ENCODE peak calls at places on chromosomes 7 and 10, in seven cellular contexts. J is nephron progenitor cell; O is tibial artery; W is GM23338; D is anterior cingulate cortex; A is activated effector memory CD4-positive, alpha-beta T cell treated with anti-CD3 and anti-CD28 coated beads, Interleukin-2, amount 50 U/mL, for 16 hours; F is neural progenitor cell. B is an unnamed sample.
A peak's percentile ranks its signal among the peaks of the same experiment; 100 is the strongest.

GRCh38 chr7:149715476-149715875 is 57.9 kb downstream of the ZNF467 start:
- DNase-seq in J (no peak), O (no peak), W (no peak), D (no peak), A (no peak), F (no peak), B (no peak)

GRCh38 chr7:33061282-33061928 is 1.2 kb downstream of the NT5C3A start:
- DNase-seq in J (no peak), O (no peak), W (no peak), D (no peak), A (no peak), F (no peak), B (no peak)

GRCh38 chr10:48606530-48607355 is 1.9 kb upstream of the ARHGAP22 start:
- DNase-seq in J (no peak), O (peak; percentile 82), W (no peak), D (no peak), A (peak; percentile 31), F (no peak), B (no peak)

GRCh38 chr10:124266468-124267230 is 152.1 kb downstream of the OAT start:
- DNase-seq in J (no peak), O (no peak), W (no peak), D (no peak), A (no peak), F (no peak), B (no peak)

GRCh38 chr7:150412518-150413247 is 33.6 kb downstream of the ZNF775 start:
- DNase-seq in J (no peak), O (no peak), W (no peak), D (no peak), A (no peak), F (no peak), B (no peak)

GRCh38 chr10:131586958-131587357 is 275.4 kb upstream of the TCERG1L start:
- DNase-seq in J (no peak), O (no peak), W (no peak), D (no peak), A (no peak), F (no peak), B (no peak)

GRCh38 chr10:60140681-60141632 is 234.6 kb upstream of the CCDC6 start:
- DNase-seq in J (peak; percentile 51), O (no peak), W (peak; percentile 95), D (no peak), A (no peak), F (peak; percentile 79), B (no peak)

GRCh38 chr7:156509216-156509615 is 131.4 kb upstream of the RNF32 start:
- DNase-seq in J (no peak), O (no peak), W (no peak), D (no peak), A (no peak), F (no peak), B (no peak)

GRCh38 chr7:106448992-106449859 is 164.4 kb upstream of the NAMPT start:
- DNase-seq in J (no peak), O (no peak), W (no peak), D (no peak), A (no peak), F (no peak), B (no peak)

GRCh38 chr10:8137272-8137680 is 82.8 kb downstream of the GATA3 start:
- DNase-seq in J (no peak), O (no peak), W (no peak), D (no peak), A (peak; percentile 77), F (no peak), B (no peak)

GRCh38 chr10:17043586-17043985 is 86.0 kb downstream of the CUBN start:
- DNase-seq in J (no peak), O (no peak), W (no peak), D (no peak), A (no peak), F (no peak), B (no peak)

GRCh38 chr7:44149571-44150465 is 8.7 kb upstream of the MYL7 start:
- DNase-seq in J (no peak), O (peak; percentile 53), W (no peak), D (no peak), A (no peak), F (no peak), B (no peak)

GRCh38 chr7:30648744-30649540 is 33.3 kb downstream of the CRHR2 start:
- DNase-seq in J (no peak), O (no peak), W (no peak), D (no peak), A (no peak), F (no peak), B (no peak)

GRCh38 chr7:92010215-92010614 is 69.6 kb downstream of the AKAP9 start:
- DNase-seq in J (no peak), O (no peak), W (no peak), D (no peak), A (no peak), F (no peak), B (no peak)

GRCh38 chr10:36634916-36635315 is 490.5 kb upstream of the ANKRD30A start:
- DNase-seq in J (no peak), O (no peak), W (no peak), D (no peak), A (no peak), F (no peak), B (no peak)

GRCh38 chr7:142519077-142519789 is 230.0 kb upstream of the PRSS1 start:
- DNase-seq in J (no peak), O (no peak), W (peak; percentile 34), D (no peak), A (no peak), F (no peak), B (no peak)

GRCh38 chr10:15141136-15142067 is 27.1 kb downstream of the NMT2 start:
- DNase-seq in J (no peak), O (no peak), W (no peak), D (peak; percentile 7), A (no peak), F (peak; percentile 53), B (peak; percentile 29)

GRCh38 chr7:109387530-109387929 is 817.9 kb downstream of the DNAJB9 start:
- DNase-seq in J (no peak), O (no peak), W (no peak), D (no peak), A (no peak), F (no peak), B (no peak)

B was measured in GM06990.